ENCODE peak calls at places on chromosome X, in seven cellular contexts. One of them, this sample, is unnamed. For H3K4me1, the result is how much of the 10 kb centered on the place peaks cover.

GRCh38 chrX:18288716-18289115 is 65.8 kb downstream of the SCML2 start:
- DNase-seq in aorta: no peak
- DNase-seq in DND-41: no peak
- DNase-seq in thyroid gland: no peak
- DNase-seq in lower lobe of right lung: no peak
- DNase-seq in upper lobe of right lung: no peak
- DNase-seq in left lung: no peak
- DNase-seq in this sample: no peak

GRCh38 chrX:119756926-119757635 is 1.3 kb upstream of the SOWAHD start:
- DNase-seq in aorta: no peak
- DNase-seq in DND-41: peak
- DNase-seq in thyroid gland: no peak
- DNase-seq in lower lobe of right lung: no peak
- DNase-seq in upper lobe of right lung: no peak
- DNase-seq in left lung: peak
- DNase-seq in this sample: peak

GRCh38 chrX:115226929-115227328 is 7.0 kb downstream of the LRCH2 start:
- DNase-seq in aorta: no peak
- DNase-seq in DND-41: no peak
- DNase-seq in thyroid gland: peak
- DNase-seq in lower lobe of right lung: no peak
- DNase-seq in upper lobe of right lung: no peak
- DNase-seq in left lung: no peak
- DNase-seq in this sample: no peak

GRCh38 chrX:69140837-69141236 is 24.4 kb downstream of the PJA1 start:
- DNase-seq in aorta: peak
- DNase-seq in DND-41: no peak
- DNase-seq in thyroid gland: no peak
- DNase-seq in lower lobe of right lung: no peak
- DNase-seq in upper lobe of right lung: no peak
- DNase-seq in left lung: no peak
- DNase-seq in this sample: no peak

GRCh38 chrX:151981129-151981528 is 6.7 kb upstream of the GABRE start:
- DNase-seq in aorta: no peak
- DNase-seq in DND-41: no peak
- DNase-seq in thyroid gland: no peak
- DNase-seq in lower lobe of right lung: no peak
- DNase-seq in upper lobe of right lung: no peak
- DNase-seq in left lung: no peak
- DNase-seq in this sample: no peak

GRCh38 chrX:15474058-15474457 is 19.1 kb downstream of the PIR start:
- DNase-seq in aorta: no peak
- DNase-seq in DND-41: no peak
- DNase-seq in thyroid gland: no peak
- DNase-seq in lower lobe of right lung: no peak
- DNase-seq in upper lobe of right lung: no peak
- DNase-seq in left lung: no peak
- DNase-seq in this sample: no peak

GRCh38 chrX:69018416-69019072 is 146.7 kb downstream of the PJA1 start:
- DNase-seq in aorta: no peak
- DNase-seq in DND-41: no peak
- DNase-seq in thyroid gland: no peak
- DNase-seq in lower lobe of right lung: no peak
- DNase-seq in upper lobe of right lung: no peak
- DNase-seq in left lung: no peak
- DNase-seq in this sample: no peak

GRCh38 chrX:96696462-96696861 is 11.8 kb downstream of the DIAPH2 start:
- DNase-seq in aorta: no peak
- DNase-seq in DND-41: no peak
- DNase-seq in thyroid gland: no peak
- DNase-seq in lower lobe of right lung: no peak
- DNase-seq in upper lobe of right lung: no peak
- DNase-seq in left lung: no peak
- DNase-seq in this sample: no peak

GRCh38 chrX:136627381-136627780 is 20.6 kb upstream of the CD40LG start:
- DNase-seq in aorta: no peak
- DNase-seq in DND-41: peak
- DNase-seq in thyroid gland: no peak
- DNase-seq in lower lobe of right lung: no peak
- DNase-seq in upper lobe of right lung: no peak
- DNase-seq in left lung: no peak
- DNase-seq in this sample: peak

GRCh38 chrX:27917713-27918500 is 63.3 kb downstream of the DCAF8L1 start:
- DNase-seq in aorta: no peak
- DNase-seq in DND-41: no peak
- DNase-seq in thyroid gland: no peak
- DNase-seq in lower lobe of right lung: no peak
- DNase-seq in upper lobe of right lung: no peak
- DNase-seq in left lung: no peak
- DNase-seq in this sample: no peak

GRCh38 chrX:151680805-151681204 is 14.5 kb upstream of the PRRG3 start:
- DNase-seq in aorta: no peak
- DNase-seq in DND-41: peak
- DNase-seq in thyroid gland: peak
- DNase-seq in lower lobe of right lung: no peak
- DNase-seq in upper lobe of right lung: no peak
- DNase-seq in left lung: no peak
- DNase-seq in this sample: peak

GRCh38 chrX:120380699-120381098 is 18.8 kb downstream of the ATP1B4 start:
- DNase-seq in aorta: no peak
- DNase-seq in DND-41: peak
- DNase-seq in thyroid gland: peak
- DNase-seq in lower lobe of right lung: no peak
- DNase-seq in upper lobe of right lung: no peak
- DNase-seq in left lung: no peak
- DNase-seq in this sample: peak

GRCh38 chrX:152897216-152898144 is at the start of gene ZNF185:
- DNase-seq in aorta: no peak
- DNase-seq in DND-41: no peak
- DNase-seq in thyroid gland: peak
- DNase-seq in lower lobe of right lung: peak
- DNase-seq in upper lobe of right lung: peak
- DNase-seq in left lung: peak
- DNase-seq in this sample: no peak

GRCh38 chrX:115713465-115713864 is 152.5 kb downstream of the PLS3 start:
- DNase-seq in aorta: no peak
- DNase-seq in DND-41: no peak
- DNase-seq in thyroid gland: no peak
- DNase-seq in lower lobe of right lung: no peak
- DNase-seq in upper lobe of right lung: no peak
- DNase-seq in left lung: no peak
- DNase-seq in this sample: no peak

GRCh38 chrX:16155586-16155985 is 11.7 kb upstream of the MAGEB17 start:
- DNase-seq in aorta: no peak
- DNase-seq in DND-41: no peak
- DNase-seq in thyroid gland: no peak
- DNase-seq in lower lobe of right lung: no peak
- DNase-seq in upper lobe of right lung: no peak
- DNase-seq in left lung: no peak
- DNase-seq in this sample: no peak

GRCh38 chrX:39212456-39212855 is 411.2 kb downstream of the MID1IP1 start:
- DNase-seq in aorta: no peak
- DNase-seq in DND-41: peak
- DNase-seq in thyroid gland: no peak
- DNase-seq in lower lobe of right lung: no peak
- DNase-seq in upper lobe of right lung: no peak
- DNase-seq in left lung: no peak
- DNase-seq in this sample: no peak

GRCh38 chrX:39211501-39211900 is 410.2 kb downstream of the MID1IP1 start:
- DNase-seq in aorta: no peak
- DNase-seq in DND-41: no peak
- DNase-seq in thyroid gland: no peak
- DNase-seq in lower lobe of right lung: no peak
- DNase-seq in upper lobe of right lung: no peak
- DNase-seq in left lung: no peak
- DNase-seq in this sample: no peak

GRCh38 chrX:39214380-39215126 is 413.3 kb downstream of the MID1IP1 start:
- DNase-seq in aorta: no peak
- DNase-seq in DND-41: no peak
- DNase-seq in thyroid gland: peak
- DNase-seq in lower lobe of right lung: no peak
- DNase-seq in upper lobe of right lung: no peak
- DNase-seq in left lung: no peak
- DNase-seq in this sample: no peak
- H3K4me1 ChIP-seq in aorta: under half
- H3K4me1 ChIP-seq in DND-41: under half
- H3K4me1 ChIP-seq in thyroid gland: under half
- H3K4me1 ChIP-seq in lower lobe of right lung: under half
- H3K4me1 ChIP-seq in upper lobe of right lung: under half
- H3K4me1 ChIP-seq in left lung: under half
- H3K4me1 ChIP-seq in this sample: under half

GRCh38 chrX:141811438-141811837 is 26.7 kb upstream of the MAGEC3 start:
- DNase-seq in aorta: no peak
- DNase-seq in DND-41: no peak
- DNase-seq in thyroid gland: no peak
- DNase-seq in lower lobe of right lung: no peak
- DNase-seq in upper lobe of right lung: no peak
- DNase-seq in left lung: no peak
- DNase-seq in this sample: no peak

GRCh38 chrX:141814213-141814857 is 23.8 kb upstream of the MAGEC3 start:
- DNase-seq in aorta: no peak
- DNase-seq in DND-41: no peak
- DNase-seq in thyroid gland: no peak
- DNase-seq in lower lobe of right lung: no peak
- DNase-seq in upper lobe of right lung: no peak
- DNase-seq in left lung: no peak
- DNase-seq in this sample: no peak

GRCh38 chrX:141815904-141816303 is 22.2 kb upstream of the MAGEC3 start:
- DNase-seq in aorta: no peak
- DNase-seq in DND-41: no peak
- DNase-seq in thyroid gland: no peak
- DNase-seq in lower lobe of right lung: no peak
- DNase-seq in upper lobe of right lung: no peak
- DNase-seq in left lung: no peak
- DNase-seq in this sample: no peak
- H3K4me1 ChIP-seq in aorta: under half
- H3K4me1 ChIP-seq in DND-41: under half
- H3K4me1 ChIP-seq in thyroid gland: under half
- H3K4me1 ChIP-seq in lower lobe of right lung: under half
- H3K4me1 ChIP-seq in upper lobe of right lung: under half
- H3K4me1 ChIP-seq in left lung: under half
- H3K4me1 ChIP-seq in this sample: under half

GRCh38 chrX:106706466-106706865 is 20.0 kb upstream of the RNF128 start:
- DNase-seq in aorta: no peak
- DNase-seq in DND-41: no peak
- DNase-seq in thyroid gland: no peak
- DNase-seq in lower lobe of right lung: no peak
- DNase-seq in upper lobe of right lung: no peak
- DNase-seq in left lung: no peak
- DNase-seq in this sample: no peak

GRCh38 chrX:106711375-106711774 is 15.1 kb upstream of the RNF128 start:
- DNase-seq in aorta: no peak
- DNase-seq in DND-41: no peak
- DNase-seq in thyroid gland: no peak
- DNase-seq in lower lobe of right lung: no peak
- DNase-seq in upper lobe of right lung: no peak
- DNase-seq in left lung: no peak
- DNase-seq in this sample: no peak

GRCh38 chrX:106702636-106703035 is 23.9 kb upstream of the RNF128 start:
- DNase-seq in aorta: no peak
- DNase-seq in DND-41: no peak
- DNase-seq in thyroid gland: no peak
- DNase-seq in lower lobe of right lung: no peak
- DNase-seq in upper lobe of right lung: no peak
- DNase-seq in left lung: no peak
- DNase-seq in this sample: no peak

GRCh38 chrX:106707771-106708454 is 18.6 kb upstream of the RNF128 start:
- DNase-seq in aorta: no peak
- DNase-seq in DND-41: no peak
- DNase-seq in thyroid gland: no peak
- DNase-seq in lower lobe of right lung: no peak
- DNase-seq in upper lobe of right lung: no peak
- DNase-seq in left lung: no peak
- DNase-seq in this sample: no peak
- H3K4me1 ChIP-seq in aorta: under half
- H3K4me1 ChIP-seq in DND-41: under half
- H3K4me1 ChIP-seq in thyroid gland: under half
- H3K4me1 ChIP-seq in lower lobe of right lung: under half
- H3K4me1 ChIP-seq in upper lobe of right lung: under half
- H3K4me1 ChIP-seq in left lung: under half
- H3K4me1 ChIP-seq in this sample: under half

DNA sequence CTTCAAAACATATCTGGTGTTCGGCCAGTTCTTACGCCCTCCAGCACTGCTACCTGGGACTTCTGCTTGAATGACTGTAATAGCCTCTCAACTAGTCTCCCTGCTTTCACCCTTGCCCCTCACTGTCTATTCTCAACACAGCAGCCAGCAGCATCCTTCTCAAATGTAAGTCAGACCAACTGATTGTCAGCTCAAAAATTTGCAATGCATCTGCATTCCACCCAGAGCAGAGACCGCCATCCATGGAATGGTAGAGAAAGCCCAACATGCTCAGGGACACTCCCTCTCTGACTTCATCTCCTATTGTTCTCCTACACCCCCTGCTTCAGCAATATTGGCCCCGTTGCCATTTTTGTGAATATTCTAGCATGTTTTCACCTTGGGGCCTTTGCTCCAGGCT is 5.9 kb downstream of the TLR7 start:
- DNase-seq in aorta: no peak
- DNase-seq in DND-41: no peak
- DNase-seq in thyroid gland: no peak
- DNase-seq in lower lobe of right lung: no peak
- DNase-seq in upper lobe of right lung: no peak
- DNase-seq in left lung: no peak
- DNase-seq in this sample: no peak
- H3K4me1 ChIP-seq in aorta: under half
- H3K4me1 ChIP-seq in DND-41: under half
- H3K4me1 ChIP-seq in thyroid gland: under half
- H3K4me1 ChIP-seq in lower lobe of right lung: under half
- H3K4me1 ChIP-seq in upper lobe of right lung: under half
- H3K4me1 ChIP-seq in left lung: under half
- H3K4me1 ChIP-seq in this sample: under half

GRCh38 chrX:40081679-40082068 is 16.1 kb downstream of the BCOR start:
- DNase-seq in aorta: no peak
- DNase-seq in DND-41: no peak
- DNase-seq in thyroid gland: peak
- DNase-seq in lower lobe of right lung: no peak
- DNase-seq in upper lobe of right lung: no peak
- DNase-seq in left lung: no peak
- DNase-seq in this sample: no peak
- H3K4me1 ChIP-seq in aorta: under half
- H3K4me1 ChIP-seq in DND-41: under half
- H3K4me1 ChIP-seq in thyroid gland: under half
- H3K4me1 ChIP-seq in lower lobe of right lung: under half
- H3K4me1 ChIP-seq in upper lobe of right lung: under half
- H3K4me1 ChIP-seq in left lung: under half
- H3K4me1 ChIP-seq in this sample: under half